ENCODE peak calls at places on chromosome 5, in four cellular contexts. O is stomach, U is hepatocyte, H is tibial artery. L is an unnamed sample. For H3K4me1, the result is how much of the 10 kb centered on the place peaks cover.

GRCh38 chr5:34717426-34718327 is 61.5 kb downstream of the RAI14 start:
- DNase-seq in H (peak), U (peak), O (no peak), L (peak)

GRCh38 chr5:163330723-163331668 is 106.4 kb upstream of the CCNG1 start:
- DNase-seq in H (no peak), O (no peak), U (no peak), L (peak)

GRCh38 chr5:139061274-139061673 is 136.9 kb downstream of the SIL1 start:
- DNase-seq in U (peak), H (peak), O (peak), L (no peak)

GRCh38 chr5:133361922-133362321 is 250.4 kb downstream of the FSTL4 start:
- DNase-seq in H (no peak), U (no peak), O (no peak), L (no peak)

GRCh38 chr5:95864944-95865504 is 42.5 kb upstream of the GLRX start:
- DNase-seq in O (no peak), H (no peak), U (peak), L (peak)

GRCh38 chr5:170534177-170534576 is 30.4 kb downstream of the KCNIP1 start:
- DNase-seq in H (no peak), O (no peak), U (peak), L (no peak)

GRCh38 chr5:27876071-27876470 is 837.7 kb upstream of the CDH9 start:
- DNase-seq in H (no peak), O (no peak), U (no peak), L (no peak)

GRCh38 chr5:93654676-93655075 is 71.7 kb downstream of the NR2F1 start:
- DNase-seq in O (no peak), U (no peak), H (no peak), L (no peak)

GRCh38 chr5:134554319-134555222 is 29.1 kb downstream of the JADE2 start:
- DNase-seq in O (peak), H (peak), U (peak), L (no peak)

GRCh38 chr5:39420482-39421145 is 4.2 kb downstream of the DAB2 start:
- DNase-seq in O (peak), U (peak), H (peak), L (peak)

GRCh38 chr5:157745041-157745456 is 1.5 kb downstream of the LSM11 start:
- DNase-seq in O (no peak), U (no peak), H (no peak), L (no peak)

GRCh38 chr5:68173007-68173406 is 42.5 kb upstream of the PIK3R1 start:
- DNase-seq in O (no peak), U (no peak), H (no peak), L (no peak)

GRCh38 chr5:119301947-119302346 is 53.9 kb upstream of the TNFAIP8 start:
- DNase-seq in O (no peak), U (no peak), H (no peak), L (no peak)

GRCh38 chr5:126334755-126335154 is 88.5 kb upstream of the GRAMD2B start:
- DNase-seq in U (no peak), H (no peak), O (no peak), L (no peak)

GRCh38 chr5:89211836-89212235 is 328.9 kb upstream of the MEF2C start:
- DNase-seq in H (no peak), U (no peak), O (no peak), L (no peak)

GRCh38 chr5:150644496-150644895 is 4.0 kb downstream of the SYNPO start:
- DNase-seq in O (peak), U (no peak), H (no peak), L (no peak)
- H3K4me1 ChIP-seq in O (half or more), U (half or more), H (under half), L (half or more)

GRCh38 chr5:167916706-167917105 is 374.7 kb upstream of the WWC1 start:
- DNase-seq in U (no peak), O (no peak), H (peak), L (peak)
- H3K4me1 ChIP-seq in U (under half), O (under half), H (under half), L (under half)

DNA sequence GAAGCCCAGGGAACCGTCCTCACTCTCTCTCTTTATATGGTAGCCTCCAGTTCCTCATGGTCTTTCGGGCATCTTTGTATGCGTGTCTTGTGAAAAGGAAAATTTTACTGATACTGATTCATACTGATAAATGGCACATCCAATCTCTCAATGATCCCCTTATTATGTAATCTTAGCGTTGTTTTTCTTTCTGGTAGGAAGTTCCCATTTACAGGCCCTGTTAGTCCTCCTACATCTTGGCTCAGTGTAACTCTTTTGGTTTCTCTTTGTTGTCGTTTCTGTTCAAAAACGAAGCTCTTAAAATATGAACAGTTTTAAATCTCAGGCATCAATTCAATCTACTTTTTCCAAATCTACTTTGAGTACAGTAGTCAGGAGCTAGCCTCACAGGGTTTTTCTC is 258.1 kb downstream of the NR3C1 start:
- DNase-seq in U (no peak), H (no peak), O (no peak), L (no peak)
- H3K4me1 ChIP-seq in U (under half), H (under half), O (half or more), L (under half)

GRCh38 chr5:65971643-65972042 is 45.3 kb downstream of the ERBIN start:
- DNase-seq in U (no peak), H (no peak), O (no peak), L (no peak)
- H3K4me1 ChIP-seq in U (under half), H (under half), O (half or more), L (under half)

GRCh38 chr5:88158056-88158455 is 110.6 kb downstream of the TMEM161B start:
- DNase-seq in O (no peak), H (no peak), U (no peak), L (no peak)

DNA sequence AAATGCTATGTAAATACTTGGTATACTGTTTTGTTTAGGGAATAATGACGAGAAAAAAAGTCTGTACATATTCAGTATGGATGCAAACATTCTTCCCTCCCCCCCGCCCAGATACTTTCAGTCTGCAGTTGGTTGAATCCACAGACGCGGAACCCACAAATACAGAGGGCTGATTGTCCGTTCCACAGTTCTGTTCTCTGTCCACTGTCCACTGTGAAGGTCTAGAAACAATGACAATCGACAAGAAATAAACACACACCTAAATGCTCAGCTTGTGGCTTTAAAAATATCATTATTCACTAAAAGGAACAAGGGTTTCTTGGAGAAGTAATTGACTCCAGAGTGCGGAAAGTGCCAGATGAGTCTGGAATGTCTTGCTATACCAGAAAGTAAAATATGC is 109.1 kb downstream of the TMEM161B start:
- DNase-seq in U (no peak), H (no peak), O (no peak), L (no peak)
- H3K4me1 ChIP-seq in U (under half), H (under half), O (under half), L (under half)

DNA sequence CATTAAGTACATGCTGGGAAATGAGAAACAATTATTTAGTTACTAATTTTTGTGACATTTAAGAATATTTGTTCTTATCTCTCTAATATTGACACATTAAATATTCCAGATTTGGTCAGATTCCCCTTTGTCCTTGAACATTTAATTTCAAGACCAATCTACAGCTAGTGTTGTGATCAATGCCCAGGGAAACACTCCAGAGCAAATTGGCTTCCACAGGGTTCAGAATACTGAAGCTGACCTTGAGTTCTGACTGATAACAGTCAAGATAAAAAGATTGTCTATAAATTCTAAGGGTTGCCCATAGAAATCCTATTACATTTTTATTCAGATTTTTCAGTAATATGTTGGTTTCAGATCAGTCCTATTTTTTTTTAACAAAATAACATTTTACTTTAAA is 31.3 kb downstream of the ZFYVE16 start:
- DNase-seq in H (no peak), O (no peak), U (no peak), L (no peak)
- H3K4me1 ChIP-seq in H (under half), O (under half), U (under half), L (under half)

GRCh38 chr5:107384256-107384655 is 286.5 kb downstream of the EFNA5 start:
- DNase-seq in O (no peak), U (no peak), H (no peak), L (no peak)

GRCh38 chr5:107378218-107378899 is 292.4 kb downstream of the EFNA5 start:
- DNase-seq in U (no peak), O (no peak), H (no peak), L (no peak)

GRCh38 chr5:107380654-107381053 is 290.1 kb downstream of the EFNA5 start:
- DNase-seq in H (no peak), U (no peak), O (no peak), L (no peak)

GRCh38 chr5:107383414-107383813 is 287.3 kb downstream of the EFNA5 start:
- DNase-seq in O (no peak), H (no peak), U (no peak), L (no peak)

DNA sequence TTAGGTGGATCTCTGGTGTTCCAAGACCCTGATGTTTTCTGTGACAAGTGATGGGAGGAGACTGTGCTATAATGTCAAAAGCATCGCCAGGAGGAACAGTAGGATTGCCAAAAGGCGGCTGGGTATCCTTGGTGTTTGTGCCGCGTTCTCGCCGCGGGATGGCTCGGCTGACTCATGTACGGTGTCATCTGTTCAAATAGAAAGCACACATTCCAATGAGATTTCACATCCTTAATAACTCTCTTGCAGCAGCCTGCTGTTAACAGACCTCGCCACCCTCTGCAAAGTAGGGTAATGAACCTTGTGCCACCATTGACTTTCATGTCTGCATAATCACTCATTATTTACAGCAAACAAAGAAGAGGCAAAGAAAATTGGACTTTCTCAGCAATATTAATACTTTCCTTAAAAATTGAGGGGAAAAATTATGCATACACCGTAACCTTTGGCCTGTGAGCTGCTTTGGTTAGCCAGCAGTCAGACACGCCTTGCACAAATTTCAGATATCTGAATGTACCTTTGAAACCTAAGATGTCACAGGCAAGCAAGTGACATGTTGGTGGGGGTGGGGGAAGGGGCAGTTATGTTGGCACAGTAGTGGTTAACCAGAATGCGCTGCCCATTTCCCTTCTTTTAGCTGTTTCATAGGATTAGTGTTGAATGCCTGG is 289.4 kb downstream of the EFNA5 start:
- DNase-seq in H (no peak), O (no peak), U (peak), L (no peak)
- H3K4me1 ChIP-seq in H (under half), O (under half), U (under half), L (under half)

GRCh38 chr5:151773979-151774378 is 2.2 kb downstream of the G3BP1 start:
- DNase-seq in O (no peak), U (no peak), H (no peak), L (no peak)
- H3K4me1 ChIP-seq in O (half or more), U (under half), H (under half), L (under half)

DNA sequence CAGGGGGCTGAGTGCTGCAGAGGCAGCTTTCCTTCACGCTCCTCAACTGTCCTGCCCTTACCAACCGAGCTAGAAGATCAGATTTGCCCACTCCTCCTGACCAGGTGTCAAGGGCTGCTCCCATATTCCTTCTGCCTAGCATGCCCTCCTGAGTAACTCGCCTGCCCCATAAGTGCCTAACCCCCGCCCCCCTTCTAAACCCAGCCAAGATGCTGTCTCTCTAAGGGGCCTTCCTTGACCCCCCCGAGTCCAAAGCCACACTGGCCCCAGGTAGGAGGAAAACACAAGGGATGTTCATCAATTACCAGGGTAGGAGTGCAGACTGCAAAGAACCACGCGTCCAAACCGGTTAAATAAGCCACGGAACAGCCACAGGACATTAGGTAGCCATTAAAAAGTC is 4.8 kb downstream of the CCDC69 start:
- DNase-seq in U (no peak), H (no peak), O (no peak), L (no peak)
- H3K4me1 ChIP-seq in U (under half), H (under half), O (half or more), L (under half)